ENCODE peak calls at places on chromosomes 16 and 17, in four cellular contexts. Q, E, F and Y are unnamed samples.
A peak's percentile ranks its signal among the peaks of the same experiment; 100 is the strongest.

GRCh38 chr16:27238591-27238990 is 30.0 kb downstream of the NSMCE1 start:
- DNase-seq in E (no peak), Q (no peak), F (peak; percentile 23), Y (no peak)

GRCh38 chr17:9402590-9403199 is 172.9 kb downstream of the STX8 start:
- DNase-seq in Q (peak; percentile 64), E (peak; percentile 20), F (no peak), Y (peak; percentile 53)

GRCh38 chr17:78737332-78737731 is 44.7 kb downstream of the CYTH1 start:
- DNase-seq in E (no peak), Q (no peak), F (no peak), Y (no peak)

GRCh38 chr16:3577302-3577752 is at the start of gene NLRC3:
- DNase-seq in F (peak; percentile 42), E (peak; percentile 67), Q (peak; percentile 72), Y (peak; percentile 75)

GRCh38 chr16:85982563-85982939 is 83.6 kb downstream of the IRF8 start:
- DNase-seq in F (peak; percentile 55), E (no peak), Q (no peak), Y (no peak)

GRCh38 chr16:56990407-56991286 is 1.3 kb downstream of the NLRC5 start:
- DNase-seq in E (no peak), F (peak; percentile 27), Q (peak; percentile 63), Y (no peak)

GRCh38 chr16:74738816-74739215 is 35.8 kb downstream of the FA2H start:
- DNase-seq in F (no peak), Q (no peak), E (no peak), Y (no peak)

GRCh38 chr16:11308493-11309283 is 27.6 kb upstream of the PRM1 start:
- DNase-seq in E (no peak), Q (peak; percentile 91), F (no peak), Y (no peak)

GRCh38 chr17:13416748-13417363 is 184.9 kb downstream of the HS3ST3A1 start:
- DNase-seq in Q (no peak), F (no peak), E (no peak), Y (no peak)

GRCh38 chr16:30585022-30585399 is 486 bp downstream of the ZNF785 start:
- DNase-seq in E (peak; percentile 53), F (no peak), Q (peak; percentile 55), Y (peak; percentile 44)

GRCh38 chr16:58475220-58475619 is 24.7 kb upstream of the NDRG4 start:
- DNase-seq in F (no peak), Q (no peak), E (no peak), Y (no peak)

GRCh38 chr17:79835470-79835899 is 3.8 kb downstream of the CBX4 start:
- DNase-seq in E (no peak), F (no peak), Q (no peak), Y (no peak)

GRCh38 chr17:27319536-27320221 is 25.8 kb downstream of the WSB1 start:
- DNase-seq in E (no peak), F (peak; percentile 71), Q (no peak), Y (no peak)

GRCh38 chr16:53546988-53547391 is 44.0 kb upstream of the AKTIP start:
- DNase-seq in E (no peak), Q (peak; percentile 29), F (no peak), Y (no peak)

GRCh38 chr17:27415090-27415795 is 41.0 kb upstream of the KSR1 start:
- DNase-seq in E (no peak), Q (no peak), F (no peak), Y (no peak)

GRCh38 chr17:8490256-8491023 is 54.8 kb downstream of the NDEL1 start:
- DNase-seq in Q (no peak), E (no peak), F (no peak), Y (no peak)

GRCh38 chr16:81647527-81647926 is 131.6 kb upstream of the PLCG2 start:
- DNase-seq in F (no peak), Q (no peak), E (no peak), Y (no peak)

GRCh38 chr17:50837980-50838954 is 2.9 kb downstream of the WFIKKN2 start:
- DNase-seq in Q (no peak), F (no peak), E (no peak), Y (no peak)

GRCh38 chr16:4477966-4478365 is 1.8 kb downstream of the HMOX2 start:
- DNase-seq in Q (no peak), F (no peak), E (no peak), Y (peak; percentile 37)

GRCh38 chr16:28874406-28874805 is 3.9 kb upstream of the ATP2A1 start:
- DNase-seq in E (no peak), Q (no peak), F (no peak), Y (no peak)
- TF ChIP-seq CTCF in E (no peak), Q (no peak), F (no peak), Y (no peak)

GRCh38 chr17:56593741-56594527 is 435 bp downstream of the NOG start:
- DNase-seq in E (peak; percentile 63), F (peak; percentile 62), Q (peak; percentile 22), Y (peak; percentile 55)

GRCh38 chr17:56594528-56595418 is 1.3 kb downstream of the NOG start:
- DNase-seq in E (peak; percentile 59), Q (no peak), F (no peak), Y (peak; percentile 57)

GRCh38 chr17:56595831-56596740 is 2.6 kb downstream of the NOG start:
- DNase-seq in F (no peak), Q (no peak), E (no peak), Y (peak; percentile 70)

GRCh38 chr17:56593073-56593740 is at the start of gene NOG:
- DNase-seq in E (peak; percentile 54), Q (no peak), F (peak; percentile 50), Y (peak; percentile 63)

GRCh38 chr17:56592487-56593072 is 919 bp upstream of the NOG start:
- DNase-seq in Q (peak; percentile 41), E (peak; percentile 91), F (peak; percentile 62), Y (peak; percentile 70)
- TF ChIP-seq CTCF in Q (peak; percentile 86), E (peak; percentile 96), F (peak; percentile 96), Y (peak; percentile 94)

GRCh38 chr16:66120656-66121055 is 245.8 kb upstream of the CDH5 start:
- DNase-seq in F (no peak), Q (no peak), E (no peak), Y (no peak)

GRCh38 chr16:66116163-66116792 is 250.2 kb upstream of the CDH5 start:
- DNase-seq in Q (no peak), E (no peak), F (no peak), Y (no peak)

GRCh38 chr16:66109677-66110076 is 256.8 kb upstream of the CDH5 start:
- DNase-seq in F (no peak), Q (no peak), E (no peak), Y (no peak)

GRCh38 chr16:66115373-66115772 is 251.1 kb upstream of the CDH5 start:
- DNase-seq in F (no peak), E (no peak), Q (peak; percentile 4), Y (no peak)
- TF ChIP-seq CTCF in F (no peak), E (no peak), Q (peak; percentile 6), Y (no peak)

GRCh38 chr17:83067718-83068261 is 11.6 kb upstream of the METRNL start:
- DNase-seq in E (no peak), F (peak; percentile 24), Q (no peak), Y (peak; percentile 1)
- TF ChIP-seq CTCF in E (no peak), F (no peak), Q (no peak), Y (no peak)

DNA sequence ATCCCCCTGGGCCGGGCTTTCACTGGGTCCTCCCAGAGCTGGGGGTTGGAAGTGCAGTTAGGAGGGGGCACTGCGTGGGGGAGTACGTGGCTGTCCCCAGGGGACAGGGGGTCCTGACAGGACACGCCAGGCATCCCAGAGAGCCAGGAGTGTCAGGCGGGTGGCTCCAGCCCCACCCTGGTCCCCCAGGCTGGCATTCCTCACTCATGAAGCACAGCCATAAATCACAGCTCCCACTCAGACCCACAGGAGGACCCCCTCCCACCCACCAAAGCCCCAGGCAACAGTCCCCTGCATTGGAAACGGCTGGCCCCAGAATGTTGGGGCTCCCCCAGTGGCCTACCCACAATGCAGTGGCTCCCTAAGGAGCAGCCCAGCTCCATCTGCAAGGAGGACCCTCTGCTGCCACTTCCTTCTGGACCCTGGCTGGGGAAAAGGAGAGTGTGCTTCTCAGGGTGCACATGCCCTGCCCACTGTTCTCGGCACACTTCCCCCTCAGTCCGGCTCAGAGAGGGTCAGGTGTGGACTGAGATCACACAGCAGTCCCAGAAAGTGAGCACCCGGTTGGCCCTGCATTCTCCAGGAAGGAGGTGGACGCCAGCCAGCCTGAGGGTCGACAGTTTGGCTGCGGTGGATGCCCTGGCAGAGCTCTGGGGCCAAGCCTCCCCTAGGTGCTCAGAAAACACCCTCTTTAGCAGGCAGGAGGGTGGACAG is 7.3 kb upstream of the FOXN1 start:
- DNase-seq in E (no peak), F (no peak), Q (no peak), Y (no peak)
- TF ChIP-seq CTCF in E (no peak), F (no peak), Q (no peak), Y (no peak)